ENCODE peak calls at places on chromosomes 6 and 20, in five cellular contexts. T, M, X, L and U are unnamed samples.

GRCh38 chr20:53692465-53693067 is 98.9 kb upstream of the ZNF217 start:
- DNase-seq in M (peak; percentile 3), L (peak; percentile 33), T (no peak), X (peak; percentile 24), U (no peak)

GRCh38 chr6:22298393-22299010 is 1.7 kb upstream of the PRL start:
- DNase-seq in X (no peak), L (no peak), M (no peak), T (no peak), U (no peak)

GRCh38 chr20:57633945-57634491 is 13.8 kb upstream of the ZBP1 start:
- DNase-seq in L (no peak), X (no peak), T (no peak), M (no peak), U (no peak)

GRCh38 chr6:139060332-139060731 is 31.8 kb downstream of the ABRACL start:
- DNase-seq in X (no peak), L (peak; percentile 37), M (no peak), T (peak; percentile 40), U (no peak)

GRCh38 chr6:17725083-17725482 is 18.4 kb upstream of the NUP153 start:
- DNase-seq in X (peak; percentile 40), L (no peak), T (peak; percentile 72), M (no peak), U (no peak)

GRCh38 chr6:137951064-137951597 is 84.1 kb downstream of the TNFAIP3 start:
- DNase-seq in M (no peak), T (peak; percentile 54), X (no peak), L (no peak), U (peak; percentile 8)

GRCh38 chr20:37699202-37699601 is 5.4 kb downstream of the CTNNBL1 start:
- DNase-seq in M (no peak), T (no peak), X (no peak), L (no peak), U (no peak)

GRCh38 chr20:38272398-38272797 is 11.9 kb upstream of the KIAA1755 start:
- DNase-seq in L (no peak), M (no peak), T (no peak), X (no peak), U (no peak)

GRCh38 chr20:64139200-64140081 is 24.8 kb upstream of the MYT1 start:
- DNase-seq in L (no peak), T (no peak), M (no peak), X (no peak), U (no peak)

GRCh38 chr6:33313709-33314514 is at the start of gene TAPBP:
- DNase-seq in L (peak; percentile 91), T (peak; percentile 81), X (peak; percentile 75), M (peak; percentile 58), U (peak; percentile 51)

GRCh38 chr6:106452628-106453027 is 92.1 kb downstream of the CRYBG1 start:
- DNase-seq in X (no peak), T (no peak), M (no peak), L (no peak), U (no peak)